ENCODE peak calls at places on chromosome 19, in five cellular contexts. T is heart left ventricle, U is SK-N-SH, I is neuronal stem cell, K is hepatocyte. B is an unnamed sample. For H3K36me3, the result is how much of the 10 kb centered on the place peaks cover.

GRCh38 chr19:4707322-4707721 is 16.3 kb downstream of the DPP9 start:
- DNase-seq in T (no peak), U (no peak), I (no peak), K (no peak), B (no peak)

GRCh38 chr19:38727868-38728660 is 16.2 kb downstream of the CAPN12 start:
- DNase-seq in T (peak), U (no peak), I (no peak), K (peak), B (no peak)

GRCh38 chr19:29040951-29041350 is 172.0 kb downstream of the UQCRFS1 start:
- DNase-seq in T (no peak), U (no peak), I (peak), K (no peak), B (peak)

GRCh38 chr19:13225973-13226865 is 76.0 kb downstream of the IER2 start:
- DNase-seq in T (no peak), U (no peak), I (no peak), K (no peak), B (no peak)

GRCh38 chr19:18097993-18098890 is 664 bp downstream of the MAST3 start:
- DNase-seq in T (no peak), U (no peak), I (no peak), K (no peak), B (no peak)

GRCh38 chr19:19650331-19650730 is 6.9 kb upstream of the GMIP start:
- DNase-seq in T (no peak), U (no peak), I (no peak), K (no peak), B (no peak)

GRCh38 chr19:23101241-23101640 is 15.6 kb upstream of the ZNF730 start:
- DNase-seq in T (no peak), U (no peak), I (no peak), K (no peak), B (no peak)

GRCh38 chr19:39327990-39328705 is 7.5 kb upstream of the LRFN1 start:
- DNase-seq in T (peak), U (peak), I (peak), K (peak), B (peak)

GRCh38 chr19:53775524-53775923 is 48.6 kb downstream of the NLRP12 start:
- DNase-seq in T (no peak), U (no peak), I (no peak), K (no peak), B (no peak)

GRCh38 chr19:35253316-35254286 is 4.8 kb downstream of the LSR start:
- DNase-seq in T (no peak), U (no peak), I (no peak), K (no peak), B (no peak)

GRCh38 chr19:19948800-19949199 is 48.1 kb downstream of the ZNF93 start:
- DNase-seq in T (no peak), U (no peak), I (no peak), K (no peak), B (no peak)

GRCh38 chr19:35027009-35027408 is 3.3 kb upstream of the SCN1B start:
- DNase-seq in T (no peak), U (no peak), I (no peak), K (no peak), B (no peak)

GRCh38 chr19:38583219-38583984 is 34.4 kb downstream of the MAP4K1 start:
- DNase-seq in T (no peak), U (peak), I (no peak), K (no peak), B (no peak)

GRCh38 chr19:33347300-33347699 is 26.2 kb upstream of the CEBPG start:
- DNase-seq in T (no peak), U (no peak), I (no peak), K (no peak), B (no peak)

GRCh38 chr19:34313188-34313587 is 51.8 kb upstream of the GPI start:
- DNase-seq in T (no peak), U (no peak), I (no peak), K (peak), B (no peak)

GRCh38 chr19:485583-486236 is 10.6 kb upstream of the MADCAM1 start:
- DNase-seq in T (peak), U (peak), I (peak), K (peak), B (peak)

GRCh38 chr19:492091-492531 is 4.2 kb upstream of the MADCAM1 start:
- DNase-seq in T (no peak), U (peak), I (no peak), K (peak), B (no peak)

GRCh38 chr19:491146-491741 is 5.0 kb upstream of the MADCAM1 start:
- DNase-seq in T (no peak), U (peak), I (no peak), K (peak), B (no peak)

GRCh38 chr19:489418-490196 is 6.7 kb upstream of the MADCAM1 start:
- DNase-seq in T (peak), U (peak), I (no peak), K (peak), B (peak)

GRCh38 chr19:488505-489417 is 7.5 kb upstream of the MADCAM1 start:
- DNase-seq in T (peak), U (peak), I (peak), K (peak), B (peak)
- H3K27ac ChIP-seq in T (peak), U (peak), I (peak), K (peak), B (peak)

GRCh38 chr19:2167896-2168618 is 4.3 kb downstream of the DOT1L start:
- DNase-seq in T (peak), U (no peak), I (no peak), K (no peak), B (no peak)
- H3K4me3 ChIP-seq in T (no peak), U (no peak), I (no peak), K (no peak), B (no peak)

GRCh38 chr19:49097453-49098288 is 12.4 kb downstream of the SNRNP70 start:
- DNase-seq in T (peak), U (peak), I (peak), K (peak), B (peak)
- H3K36me3 ChIP-seq in T (half or more), U (half or more), I (half or more), K (under half), B (under half)

DNA sequence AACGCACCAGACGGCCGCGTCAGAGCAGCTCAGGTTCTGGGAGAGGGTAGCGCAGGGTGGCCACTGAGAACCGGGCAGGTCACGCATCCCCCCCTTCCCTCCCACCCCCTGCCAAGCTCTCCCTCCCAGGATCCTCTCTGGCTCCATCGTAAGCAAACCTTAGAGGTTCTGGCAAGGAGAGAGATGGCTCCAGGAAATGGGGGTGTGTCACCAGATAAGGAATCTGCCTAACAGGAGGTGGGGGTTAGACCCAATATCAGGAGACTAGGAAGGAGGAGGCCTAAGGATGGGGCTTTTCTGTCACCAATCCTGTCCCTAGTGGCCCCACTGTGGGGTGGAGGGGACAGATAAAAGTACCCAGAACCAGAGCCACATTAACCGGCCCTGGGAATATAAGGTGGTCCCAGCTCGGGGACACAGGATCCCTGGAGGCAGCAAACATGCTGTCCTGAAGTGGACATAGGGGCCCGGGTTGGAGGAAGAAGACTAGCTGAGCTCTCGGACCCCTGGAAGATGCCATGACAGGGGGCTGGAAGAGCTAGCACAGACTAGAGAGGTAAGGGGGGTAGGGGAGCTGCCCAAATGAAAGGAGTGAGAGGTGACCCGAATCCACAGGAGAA is 1.9 kb downstream of the PPP1R12C start:
- DNase-seq in T (no peak), U (peak), I (no peak), K (peak), B (no peak)
- H3K27ac ChIP-seq in T (peak), U (no peak), I (no peak), K (peak), B (no peak)

DNA sequence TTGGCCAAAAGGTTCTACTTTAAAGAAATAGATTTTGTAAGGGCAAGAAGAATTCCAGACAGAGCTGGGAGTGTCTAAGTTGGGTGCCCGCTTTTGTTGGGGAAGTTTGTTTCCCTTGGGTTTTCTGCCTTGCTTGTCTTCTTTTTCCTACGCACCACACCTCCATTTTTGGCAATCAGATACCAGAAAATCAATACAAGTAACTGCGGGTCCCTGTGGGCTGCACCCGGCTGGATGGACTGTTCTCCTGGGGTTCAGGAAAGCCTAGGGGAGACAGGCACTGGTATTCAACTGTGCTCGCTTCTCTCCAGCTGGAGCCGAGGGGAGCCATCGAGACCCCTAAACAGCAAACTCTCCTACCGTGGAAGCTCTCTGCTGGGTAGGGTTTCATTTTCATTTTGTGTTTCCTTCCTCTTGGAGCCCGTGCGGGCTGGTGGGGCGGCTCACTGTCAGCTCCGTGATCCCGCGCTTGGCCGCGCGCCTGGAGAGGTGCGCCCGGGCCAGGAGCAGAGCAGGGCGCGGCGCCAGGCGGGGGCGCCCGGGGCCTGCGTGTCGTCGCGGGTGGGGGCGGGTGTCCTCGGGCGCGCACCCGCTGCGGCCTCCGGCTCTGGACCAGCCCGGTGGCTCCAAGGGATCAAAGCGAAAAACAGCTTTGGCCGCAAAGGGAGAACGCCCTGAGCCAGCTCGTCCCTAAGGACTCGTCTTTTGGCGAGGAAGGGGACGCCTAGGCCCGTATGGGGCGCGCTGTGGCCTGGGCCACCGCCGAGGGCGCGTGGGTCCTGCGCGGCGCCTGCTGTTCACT is 347.2 kb downstream of the ZNF536 start:
- DNase-seq in T (peak), U (peak), I (no peak), K (peak), B (peak)
- H3K4me3 ChIP-seq in T (peak), U (peak), I (peak), K (peak), B (peak)

GRCh38 chr19:48123907-48124675 is 13.5 kb upstream of the PLA2G4C start:
- DNase-seq in T (no peak), U (no peak), I (peak), K (peak), B (peak)

GRCh38 chr19:48121066-48121465 is 10.4 kb upstream of the PLA2G4C start:
- DNase-seq in T (no peak), U (no peak), I (no peak), K (no peak), B (no peak)

GRCh38 chr19:48120505-48120904 is 9.9 kb upstream of the PLA2G4C start:
- DNase-seq in T (no peak), U (no peak), I (no peak), K (no peak), B (no peak)

GRCh38 chr19:48122421-48122820 is 11.8 kb upstream of the PLA2G4C start:
- DNase-seq in T (no peak), U (no peak), I (no peak), K (no peak), B (no peak)

GRCh38 chr19:48121909-48122371 is 11.3 kb upstream of the PLA2G4C start:
- DNase-seq in T (no peak), U (no peak), I (no peak), K (no peak), B (no peak)
- H3K36me3 ChIP-seq in T (under half), U (under half), I (under half), K (under half), B (under half)

GRCh38 chr19:11813801-11814706 is at the start of gene ZNF440:
- DNase-seq in T (peak), U (peak), I (peak), K (peak), B (peak)
- H3K27ac ChIP-seq in T (peak), U (peak), I (peak), K (peak), B (peak)

GRCh38 chr19:1093330-1093729 is 1.8 kb downstream of the POLR2E start:
- DNase-seq in T (peak), U (no peak), I (no peak), K (no peak), B (no peak)
- H3K4me3 ChIP-seq in T (no peak), U (no peak), I (no peak), K (no peak), B (no peak)

GRCh38 chr19:44753619-44753931 is 5.1 kb downstream of the BCL3 start:
- DNase-seq in T (no peak), U (no peak), I (no peak), K (no peak), B (no peak)
- H3K36me3 ChIP-seq in T (half or more), U (under half), I (under half), K (under half), B (under half)

B was measured in neural progenitor cell.